ENCODE peak calls at places on chromosomes 7 and 10, in ten cellular contexts. N, W, R, X, E, Y, H, B, O and F are unnamed samples.

GRCh38 chr10:17428616-17429097 is 25.7 kb downstream of the ST8SIA6 start:
- DNase-seq in N (no peak), W (no peak), R (peak), X (no peak), E (no peak), Y (no peak), H (no peak), B (peak), O (no peak), F (peak)

GRCh38 chr7:127389321-127389720 is 3.2 kb downstream of the ZNF800 start:
- DNase-seq in N (no peak), W (no peak), R (no peak), X (no peak), E (no peak), Y (no peak), H (no peak), B (no peak), O (no peak), F (no peak)

GRCh38 chr10:16996530-16996964 is 133.1 kb downstream of the CUBN start:
- DNase-seq in N (no peak), W (no peak), R (no peak), X (no peak), E (no peak), Y (no peak), H (no peak), B (no peak), O (no peak), F (no peak)

GRCh38 chr10:73894245-73894971 is 16.5 kb upstream of the PLAU start:
- DNase-seq in N (no peak), W (no peak), R (no peak), X (no peak), E (no peak), Y (no peak), H (peak), B (no peak), O (no peak), F (no peak)

GRCh38 chr10:48243487-48243886 is 31.0 kb downstream of the FRMPD2 start:
- DNase-seq in N (no peak), W (no peak), R (no peak), X (no peak), E (no peak), Y (no peak), H (no peak), B (no peak), O (peak), F (no peak)

GRCh38 chr7:140519007-140519399 is 39.7 kb upstream of the MKRN1 start:
- DNase-seq in N (no peak), W (no peak), R (no peak), X (peak), E (no peak), Y (no peak), H (no peak), B (no peak), O (peak), F (no peak)

GRCh38 chr10:77602913-77603528 is 34.6 kb downstream of the KCNMA1 start:
- DNase-seq in N (no peak), W (no peak), R (no peak), X (no peak), E (no peak), Y (no peak), H (no peak), B (no peak), O (peak), F (peak)

GRCh38 chr10:130495891-130496642 is 359.9 kb downstream of the GLRX3 start:
- DNase-seq in N (no peak), W (no peak), R (peak), X (no peak), E (peak), Y (no peak), H (no peak), B (no peak), O (no peak), F (no peak)

GRCh38 chr10:5890519-5890878 is 456 bp downstream of the FBH1 start:
- DNase-seq in N (no peak), W (peak), R (no peak), X (no peak), E (no peak), Y (peak), H (peak), B (peak), O (peak), F (peak)

GRCh38 chr10:107814865-107815487 is 650.5 kb upstream of the SORCS1 start:
- DNase-seq in N (peak), W (peak), R (no peak), X (peak), E (no peak), Y (no peak), H (peak), B (peak), O (peak), F (peak)

GRCh38 chr10:95201736-95202135 is 7.7 kb downstream of the ACSM6 start:
- DNase-seq in N (no peak), W (no peak), R (no peak), X (no peak), E (no peak), Y (no peak), H (peak), B (no peak), O (no peak), F (no peak)

GRCh38 chr7:77348371-77348813 is 67.8 kb downstream of the GSAP start:
- DNase-seq in N (no peak), W (peak), R (no peak), X (peak), E (no peak), Y (peak), H (no peak), B (no peak), O (peak), F (peak)

GRCh38 chr10:812787-813186 is 118.7 kb downstream of the LARP4B start:
- DNase-seq in N (no peak), W (no peak), R (no peak), X (no peak), E (no peak), Y (no peak), H (no peak), B (no peak), O (no peak), F (no peak)

GRCh38 chr7:1814089-1814811 is 144.2 kb downstream of the ELFN1 start:
- DNase-seq in N (no peak), W (no peak), R (peak), X (no peak), E (no peak), Y (no peak), H (no peak), B (no peak), O (no peak), F (no peak)

GRCh38 chr10:93991596-93992284 is 2.0 kb upstream of the PLCE1 start:
- DNase-seq in N (peak), W (peak), R (no peak), X (peak), E (no peak), Y (peak), H (peak), B (peak), O (peak), F (no peak)

GRCh38 chr10:82925547-82925946 is 1050.6 kb downstream of the NRG3 start:
- DNase-seq in N (no peak), W (no peak), R (no peak), X (no peak), E (no peak), Y (no peak), H (no peak), B (no peak), O (no peak), F (no peak)

GRCh38 chr7:81267508-81267907 is 348.7 kb upstream of the SEMA3C start:
- DNase-seq in N (no peak), W (peak), R (no peak), X (no peak), E (no peak), Y (no peak), H (peak), B (no peak), O (no peak), F (peak)

GRCh38 chr10:3119796-3120459 is 52.6 kb downstream of the PFKP start:
- DNase-seq in N (no peak), W (no peak), R (no peak), X (no peak), E (peak), Y (no peak), H (peak), B (no peak), O (no peak), F (peak)

DNA sequence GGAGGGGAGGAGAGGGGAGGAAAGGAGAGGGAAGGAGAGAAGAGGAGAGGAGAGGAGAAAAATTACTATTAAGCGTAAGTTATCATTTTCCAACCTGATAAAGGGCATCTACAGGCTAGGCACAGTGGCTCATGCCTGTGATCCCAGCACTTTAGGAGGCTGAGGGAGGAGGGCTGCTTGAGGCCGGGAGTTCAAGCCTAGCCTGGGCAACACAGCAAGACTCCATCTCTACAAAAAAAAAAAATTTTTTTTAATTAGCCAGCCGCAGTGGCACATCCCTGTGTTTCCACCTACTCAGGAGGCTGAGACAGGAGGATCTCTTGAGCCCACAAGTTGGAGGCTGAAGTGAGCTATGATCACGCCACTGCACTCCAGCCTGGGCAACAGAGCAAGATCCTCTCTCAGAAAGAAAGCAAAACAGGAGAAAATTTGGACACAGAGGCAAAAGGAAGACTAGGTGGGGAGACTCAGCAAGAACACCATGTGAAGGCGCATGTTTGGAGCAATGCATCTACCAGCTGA is 35.2 kb upstream of the GTF2I start:
- DNase-seq in N (no peak), W (no peak), R (no peak), X (no peak), E (no peak), Y (no peak), H (no peak), B (no peak), O (no peak), F (no peak)
- TF ChIP-seq CTCF in N (no peak), W (no peak), R (no peak), X (no peak), E (no peak), Y (no peak), H (no peak), B (no peak), O (no peak), F (no peak)

DNA sequence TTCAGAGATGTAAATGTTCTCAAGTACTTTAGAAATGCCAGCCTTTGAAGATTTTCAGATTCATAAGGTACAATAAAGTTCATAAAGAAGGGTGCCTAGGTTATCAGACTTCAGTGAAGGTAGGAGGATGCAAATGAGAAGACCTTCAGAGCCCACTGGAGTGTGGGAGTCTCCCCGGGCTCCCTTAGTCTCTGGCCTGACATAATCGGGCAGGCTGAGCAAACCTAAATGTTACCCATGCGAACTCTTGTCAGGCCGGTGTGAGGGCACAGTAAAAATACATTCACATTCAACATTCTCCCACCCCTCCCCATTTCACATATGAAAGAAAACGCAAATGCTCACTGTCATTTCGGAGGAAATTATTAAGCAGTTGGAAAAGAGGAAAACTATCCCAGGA is 102.6 kb upstream of the FEZF1 start:
- DNase-seq in N (no peak), W (no peak), R (no peak), X (no peak), E (no peak), Y (no peak), H (no peak), B (no peak), O (no peak), F (no peak)
- TF ChIP-seq POLR2A in N (no peak), W (no peak), R (no peak), X (no peak), E (no peak), Y (no peak), H (no peak), B (no peak), O (no peak), F (no peak)

GRCh38 chr10:26221571-26221970 is 5.0 kb downstream of the GAD2 start:
- DNase-seq in N (no peak), W (peak), R (no peak), X (no peak), E (no peak), Y (no peak), H (no peak), B (no peak), O (no peak), F (no peak)
- H3K4me3 ChIP-seq in N (no peak), W (no peak), R (no peak), X (no peak), E (no peak), Y (no peak), H (no peak), B (no peak), O (no peak), F (no peak)

GRCh38 chr10:32156031-32156495 is 99.8 kb upstream of the KIF5B start:
- DNase-seq in N (no peak), W (no peak), R (no peak), X (no peak), E (no peak), Y (no peak), H (no peak), B (no peak), O (no peak), F (no peak)

GRCh38 chr10:32153252-32153651 is 97.0 kb upstream of the KIF5B start:
- DNase-seq in N (no peak), W (no peak), R (no peak), X (no peak), E (no peak), Y (no peak), H (no peak), B (no peak), O (no peak), F (no peak)

GRCh38 chr10:32153931-32154330 is 97.7 kb upstream of the KIF5B start:
- DNase-seq in N (no peak), W (no peak), R (no peak), X (no peak), E (no peak), Y (no peak), H (no peak), B (peak), O (no peak), F (no peak)

GRCh38 chr10:32151876-32152275 is 95.7 kb upstream of the KIF5B start:
- DNase-seq in N (no peak), W (no peak), R (no peak), X (no peak), E (no peak), Y (no peak), H (no peak), B (no peak), O (no peak), F (no peak)

GRCh38 chr10:32155075-32155516 is 98.9 kb upstream of the KIF5B start:
- DNase-seq in N (no peak), W (no peak), R (no peak), X (no peak), E (no peak), Y (no peak), H (no peak), B (no peak), O (no peak), F (no peak)
- TF ChIP-seq CTCF in N (no peak), W (no peak), R (no peak), X (no peak), E (no peak), Y (no peak), H (no peak), B (no peak), O (no peak), F (no peak)